ENCODE peak calls at places on chromosome 11, in four cellular contexts. E, P, T and S are unnamed samples.

GRCh38 chr11:69642913-69643632 is 2.1 kb downstream of the CCND1 start:
- DNase-seq in E (peak), P (peak), T (peak), S (peak)

GRCh38 chr11:114279778-114280532 is 16.2 kb upstream of the NNMT start:
- DNase-seq in E (no peak), P (no peak), T (no peak), S (no peak)

GRCh38 chr11:12695221-12695794 is 21.1 kb downstream of the TEAD1 start:
- DNase-seq in E (no peak), P (no peak), T (no peak), S (peak)

GRCh38 chr11:108496643-108497256 is 1.4 kb downstream of the POGLUT3 start:
- DNase-seq in E (no peak), P (no peak), T (no peak), S (no peak)

GRCh38 chr11:18650859-18651557 is 16.9 kb upstream of the SPTY2D1 start:
- DNase-seq in E (peak), P (no peak), T (peak), S (no peak)

GRCh38 chr11:117882539-117882938 is 6.1 kb upstream of the FXYD6 start:
- DNase-seq in E (no peak), P (no peak), T (no peak), S (no peak)

GRCh38 chr11:68942751-68943271 is 38.0 kb downstream of the MRGPRD start:
- DNase-seq in E (no peak), P (no peak), T (no peak), S (no peak)

GRCh38 chr11:325796-326591 is 5.3 kb upstream of the IFITM3 start:
- DNase-seq in E (no peak), P (peak), T (no peak), S (no peak)

GRCh38 chr11:85595285-85595884 is 31.8 kb downstream of the DLG2 start:
- DNase-seq in E (peak), P (no peak), T (no peak), S (no peak)

GRCh38 chr11:30938801-30939200 is 352.6 kb upstream of the MPPED2 start:
- DNase-seq in E (no peak), P (no peak), T (no peak), S (no peak)

GRCh38 chr11:30936476-30936875 is 350.3 kb upstream of the MPPED2 start:
- DNase-seq in E (no peak), P (no peak), T (no peak), S (no peak)

GRCh38 chr11:30935861-30936260 is 349.7 kb upstream of the MPPED2 start:
- DNase-seq in E (no peak), P (no peak), T (no peak), S (no peak)
- TF ChIP-seq CTCF in E (no peak), P (no peak), T (no peak), S (no peak)

GRCh38 chr11:61080986-61081590 is 21.2 kb upstream of the CD5 start:
- DNase-seq in E (no peak), P (no peak), T (no peak), S (no peak)
- TF ChIP-seq CTCF in E (no peak), P (no peak), T (no peak), S (no peak)

DNA sequence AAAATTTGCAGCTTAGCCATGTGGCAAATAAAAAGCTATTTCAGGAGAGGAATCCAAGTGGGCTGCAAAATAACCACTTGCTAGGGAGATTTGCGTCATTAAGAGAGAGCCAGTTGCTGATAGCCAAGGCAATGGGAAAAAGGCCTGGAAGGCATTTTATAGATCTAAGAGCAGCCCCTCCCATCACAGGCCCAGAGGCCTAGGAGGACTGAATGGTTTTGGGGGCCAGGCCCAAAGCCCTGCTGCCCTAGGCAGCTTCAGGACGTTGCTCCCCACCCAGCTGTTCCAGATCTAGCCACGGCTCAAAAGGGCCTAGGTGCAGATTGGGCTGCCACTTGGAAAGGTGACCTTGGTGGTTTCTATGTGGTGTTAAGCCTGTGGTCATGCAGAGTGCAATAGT is 169.0 kb downstream of the AASDHPPT start:
- DNase-seq in E (no peak), P (no peak), T (no peak), S (no peak)
- TF ChIP-seq CTCF in E (no peak), P (no peak), T (no peak), S (no peak)

GRCh38 chr11:101113540-101113939 is 16.1 kb downstream of the PGR start:
- DNase-seq in E (no peak), P (no peak), T (no peak), S (no peak)
- TF ChIP-seq CTCF in E (no peak), P (no peak), T (no peak), S (no peak)